ENCODE peak calls at places on chromosomes 6 and 20, in six cellular contexts. L is HepG2, R is K562, G is H1, E is GM12891, T is GM12878. Q is an unnamed sample.

GRCh38 chr20:37392441-37393195 is 46.7 kb downstream of the SRC start:
- DNase-seq in L (peak), E (peak), G (no peak), R (peak), T (no peak), Q (no peak)

GRCh38 chr6:84897874-84898635 is 133.7 kb upstream of the TBX18 start:
- DNase-seq in L (no peak), R (no peak), E (no peak), T (no peak), G (no peak), Q (no peak)

GRCh38 chr6:139784222-139784769 is 409.8 kb upstream of the CITED2 start:
- DNase-seq in G (no peak), T (no peak), L (no peak), R (no peak), E (no peak), Q (no peak)

GRCh38 chr6:149114167-149114566 is 203.3 kb upstream of the TAB2 start:
- DNase-seq in E (no peak), G (no peak), L (no peak), T (no peak), R (no peak), Q (no peak)

GRCh38 chr6:134911532-134911931 is 38.4 kb downstream of the ALDH8A1 start:
- DNase-seq in G (no peak), E (no peak), T (no peak), R (no peak), L (no peak), Q (no peak)

GRCh38 chr6:109816452-109817374 is 125.6 kb downstream of the FIG4 start:
- DNase-seq in R (no peak), T (no peak), E (no peak), L (no peak), G (no peak), Q (no peak)

GRCh38 chr6:17600527-17601388 is 656 bp downstream of the FAM8A1 start:
- DNase-seq in E (peak), R (peak), L (peak), T (no peak), G (no peak), Q (peak)

GRCh38 chr6:156949376-156949775 is 172.2 kb downstream of the ARID1B start:
- DNase-seq in G (no peak), T (no peak), E (no peak), R (no peak), L (no peak), Q (no peak)

GRCh38 chr6:105204331-105204730 is 24.5 kb upstream of the POPDC3 start:
- DNase-seq in G (no peak), L (no peak), R (no peak), T (no peak), E (no peak), Q (no peak)

GRCh38 chr6:113540491-113540890 is 316.7 kb upstream of the MARCKS start:
- DNase-seq in E (no peak), L (no peak), R (no peak), G (no peak), T (no peak), Q (no peak)

GRCh38 chr20:62914970-62915457 is 11.3 kb downstream of the DIDO1 start:
- DNase-seq in G (no peak), R (peak), E (no peak), T (no peak), L (peak), Q (no peak)

GRCh38 chr20:47993817-47994216 is 208.5 kb upstream of the SULF2 start:
- DNase-seq in T (no peak), E (no peak), L (no peak), G (no peak), R (no peak), Q (no peak)

GRCh38 chr20:20831794-20832193 is 119.3 kb upstream of the RALGAPA2 start:
- DNase-seq in G (no peak), E (no peak), R (no peak), T (no peak), L (no peak), Q (no peak)

GRCh38 chr6:52116605-52116948 is 29.2 kb upstream of the PKHD1 start:
- DNase-seq in L (no peak), E (no peak), R (no peak), T (no peak), G (no peak), Q (no peak)

GRCh38 chr6:123515715-123516114 is 121.0 kb downstream of the TRDN start:
- DNase-seq in L (no peak), G (no peak), R (no peak), E (no peak), T (no peak), Q (no peak)

GRCh38 chr6:15663057-15663638 is 320 bp upstream of the DTNBP1 start:
- DNase-seq in T (peak), E (peak), R (peak), L (no peak), G (no peak), Q (no peak)

GRCh38 chr6:52808660-52809059 is 5.0 kb upstream of the GSTA1 start:
- DNase-seq in R (no peak), T (no peak), G (no peak), L (no peak), E (no peak), Q (no peak)

GRCh38 chr6:35181313-35181932 is 32.3 kb upstream of the SCUBE3 start:
- DNase-seq in T (no peak), L (no peak), R (no peak), G (no peak), E (no peak), Q (no peak)

GRCh38 chr6:118719351-118720124 is 68.1 kb upstream of the CEP85L start:
- DNase-seq in E (peak), G (no peak), T (no peak), R (no peak), L (no peak), Q (no peak)

GRCh38 chr6:38021029-38021428 is 201.5 kb downstream of the ZFAND3 start:
- DNase-seq in G (no peak), E (no peak), R (no peak), T (no peak), L (no peak), Q (no peak)

GRCh38 chr20:43537921-43538854 is 20.6 kb upstream of the SGK2 start:
- DNase-seq in G (no peak), E (peak), L (peak), R (peak), T (no peak), Q (no peak)

GRCh38 chr20:23909390-23909789 is 29.8 kb upstream of the CST5 start:
- DNase-seq in L (no peak), G (no peak), E (no peak), T (no peak), R (no peak), Q (no peak)

GRCh38 chr20:33229843-33230242 is 6.0 kb upstream of the BPIFA1 start:
- DNase-seq in E (no peak), R (no peak), L (peak), G (no peak), T (no peak), Q (no peak)

GRCh38 chr6:72948153-72948552 is 277.1 kb downstream of the KHDC1L start:
- DNase-seq in T (no peak), R (no peak), L (no peak), E (no peak), G (no peak), Q (no peak)

GRCh38 chr6:113221850-113222249 is 635.3 kb upstream of the MARCKS start:
- DNase-seq in T (no peak), E (no peak), L (no peak), G (no peak), R (no peak), Q (no peak)

GRCh38 chr20:61797200-61797599 is 268.5 kb downstream of the TAF4 start:
- DNase-seq in E (no peak), L (no peak), G (no peak), T (no peak), R (no peak), Q (no peak)

GRCh38 chr6:37934276-37934675 is 114.7 kb downstream of the ZFAND3 start:
- DNase-seq in T (no peak), R (no peak), G (no peak), L (no peak), E (no peak), Q (no peak)

GRCh38 chr20:6495907-6496306 is 271.6 kb upstream of the BMP2 start:
- DNase-seq in L (no peak), G (no peak), E (no peak), T (no peak), R (no peak), Q (no peak)

GRCh38 chr6:396126-396520 is 4.6 kb downstream of the IRF4 start:
- DNase-seq in R (no peak), T (no peak), G (no peak), L (no peak), E (no peak), Q (no peak)

GRCh38 chr6:46661500-46661899 is 8.7 kb downstream of the SLC25A27 start:
- DNase-seq in E (no peak), L (no peak), G (no peak), R (no peak), T (no peak), Q (no peak)

GRCh38 chr6:30260036-30260504 is 46.9 kb upstream of the TRIM26 start:
- DNase-seq in L (no peak), G (no peak), T (no peak), R (no peak), E (peak), Q (no peak)

GRCh38 chr20:62642666-62643520 is 590 bp downstream of the SLCO4A1 start:
- DNase-seq in R (peak), T (no peak), E (peak), L (no peak), G (no peak), Q (peak)

GRCh38 chr20:11178946-11179654 is 505.3 kb upstream of the JAG1 start:
- DNase-seq in E (no peak), L (peak), R (no peak), T (no peak), G (no peak), Q (no peak)

GRCh38 chr20:57589123-57589727 is 28.3 kb downstream of the PCK1 start:
- DNase-seq in R (no peak), T (no peak), L (no peak), G (no peak), E (no peak), Q (no peak)

GRCh38 chr6:126048635-126049034 is 62.3 kb downstream of the TRMT11 start:
- DNase-seq in E (no peak), G (no peak), T (no peak), R (no peak), L (no peak), Q (no peak)

GRCh38 chr6:6771224-6771915 is 182.8 kb downstream of the LY86 start:
- DNase-seq in G (no peak), L (no peak), T (no peak), R (no peak), E (no peak), Q (no peak)

GRCh38 chr6:13066050-13066449 is 262.3 kb downstream of the TBC1D7 start:
- DNase-seq in T (no peak), E (no peak), L (no peak), R (no peak), G (no peak), Q (no peak)

GRCh38 chr6:26249959-26250805 is 114.8 kb upstream of the BTN3A2 start:
- DNase-seq in G (no peak), T (peak), E (no peak), L (peak), R (peak), Q (no peak)
- TF ChIP-seq POLR2A in G (peak), T (peak), E (peak), L (peak), R (peak), Q (peak)

GRCh38 chr6:136775081-136775480 is 17.2 kb downstream of the MAP3K5 start:
- DNase-seq in T (no peak), L (no peak), G (no peak), E (no peak), R (no peak), Q (no peak)

GRCh38 chr6:136772685-136773472 is 19.4 kb downstream of the MAP3K5 start:
- DNase-seq in R (no peak), G (no peak), T (peak), E (no peak), L (no peak), Q (no peak)

GRCh38 chr6:136773473-136773796 is 18.8 kb downstream of the MAP3K5 start:
- DNase-seq in E (no peak), L (no peak), T (no peak), G (no peak), R (no peak), Q (no peak)

GRCh38 chr6:136775548-136775947 is 16.7 kb downstream of the MAP3K5 start:
- DNase-seq in E (no peak), R (no peak), G (no peak), L (no peak), T (no peak), Q (no peak)

GRCh38 chr6:136774228-136775041 is 17.8 kb downstream of the MAP3K5 start:
- DNase-seq in R (no peak), G (no peak), E (no peak), L (no peak), T (no peak), Q (no peak)
- TF ChIP-seq TAF1 in R (no peak), G (no peak), E (no peak), L (no peak), T (no peak), Q (no peak)

GRCh38 chr6:158799051-158799792 is 19.9 kb downstream of the EZR start:
- DNase-seq in E (no peak), L (peak), G (no peak), R (no peak), T (no peak), Q (no peak)
- TF ChIP-seq POLR2AphosphoS5 in E (peak), L (no peak), G (no peak), R (no peak), T (no peak), Q (no peak)

GRCh38 chr20:34546751-34547181 is 11.8 kb upstream of the MAP1LC3A start:
- DNase-seq in G (no peak), E (no peak), L (no peak), T (no peak), R (no peak), Q (no peak)
- TF ChIP-seq POLR2A in G (no peak), E (no peak), L (no peak), T (no peak), R (no peak), Q (no peak)

Q was measured in GM12892.